ENCODE peak calls at places on chromosomes 2 and 18, in four cellular contexts. C is cardiac fibroblast, G is stomach, Y is cardiac muscle cell. R is an unnamed sample.

GRCh38 chr2:193502363-193503035 is 1307.8 kb upstream of the TMEFF2 start:
- DNase-seq in C (no peak), G (no peak), Y (no peak), R (no peak)

GRCh38 chr2:9360701-9361100 is 62.6 kb downstream of the ITGB1BP1 start:
- DNase-seq in C (no peak), G (no peak), Y (no peak), R (no peak)

GRCh38 chr2:192151848-192152247 is 42.9 kb downstream of the TMEFF2 start:
- DNase-seq in C (peak), G (no peak), Y (no peak), R (no peak)

GRCh38 chr18:56068030-56068671 is 480.2 kb upstream of the TCF4 start:
- DNase-seq in C (peak), G (no peak), Y (no peak), R (no peak)

GRCh38 chr2:235390108-235390815 is 103.6 kb upstream of the AGAP1 start:
- DNase-seq in C (no peak), G (no peak), Y (no peak), R (no peak)

GRCh38 chr2:27020337-27020948 is 12.3 kb upstream of the TMEM214 start:
- DNase-seq in C (no peak), G (peak), Y (peak), R (no peak)

GRCh38 chr2:174635747-174636399 is 38.3 kb upstream of the WIPF1 start:
- DNase-seq in C (peak), G (no peak), Y (no peak), R (no peak)

GRCh38 chr2:186460465-186460864 is 25.6 kb upstream of the ZC3H15 start:
- DNase-seq in C (peak), G (no peak), Y (peak), R (no peak)

GRCh38 chr2:107362973-107363372 is 463.7 kb upstream of the RGPD4 start:
- DNase-seq in C (peak), G (no peak), Y (no peak), R (no peak)

GRCh38 chr2:5991305-5991968 is 299.3 kb downstream of the SOX11 start:
- DNase-seq in C (no peak), G (no peak), Y (peak), R (no peak)

GRCh38 chr2:110858135-110858737 is 125.9 kb downstream of the ACOXL start:
- DNase-seq in C (no peak), G (peak), Y (no peak), R (no peak)

GRCh38 chr18:69789794-69790193 is 157.9 kb downstream of the CD226 start:
- DNase-seq in C (no peak), G (no peak), Y (no peak), R (no peak)

GRCh38 chr2:8840475-8841091 is 3.2 kb upstream of the KIDINS220 start:
- DNase-seq in C (no peak), G (no peak), Y (no peak), R (no peak)

GRCh38 chr2:16561251-16561650 is 104.4 kb downstream of the CYRIA start:
- DNase-seq in C (no peak), G (no peak), Y (no peak), R (no peak)

GRCh38 chr2:161423351-161424178 is 7.5 kb downstream of the TBR1 start:
- DNase-seq in C (no peak), G (no peak), Y (no peak), R (no peak)
- H3K4me3 ChIP-seq in C (no peak), G (peak), Y (peak), R (peak)

DNA sequence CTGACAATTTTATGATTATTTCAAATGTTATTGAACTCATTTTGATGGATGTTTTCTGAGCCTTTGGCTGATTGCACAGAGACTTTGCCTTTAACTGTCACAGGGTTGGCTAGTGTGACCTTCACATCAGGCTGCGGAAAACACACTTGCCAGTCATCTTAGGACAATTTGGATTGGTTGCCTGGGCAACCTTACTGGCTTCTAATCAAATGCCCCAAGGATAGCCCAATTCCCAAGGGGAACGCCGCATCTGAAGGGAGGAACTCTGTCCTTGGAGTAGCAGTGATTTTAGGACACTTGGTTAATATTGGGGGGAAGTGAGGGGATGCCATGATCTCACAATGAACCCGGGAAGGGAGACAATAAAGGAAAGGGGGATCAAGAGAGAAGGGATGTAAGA is 29.5 kb downstream of the OSBPL6 start:
- DNase-seq in C (no peak), G (no peak), Y (no peak), R (no peak)
- H3K4me3 ChIP-seq in C (no peak), G (no peak), Y (no peak), R (no peak)

GRCh38 chr18:76347341-76347740 is 147.7 kb downstream of the ZNF516 start:
- DNase-seq in C (no peak), G (no peak), Y (no peak), R (no peak)

GRCh38 chr18:76346490-76347130 is 148.4 kb downstream of the ZNF516 start:
- DNase-seq in C (no peak), G (no peak), Y (no peak), R (no peak)

GRCh38 chr18:76350134-76351025 is 144.7 kb downstream of the ZNF516 start:
- DNase-seq in C (no peak), G (no peak), Y (no peak), R (peak)

GRCh38 chr18:76348267-76349066 is 146.6 kb downstream of the ZNF516 start:
- DNase-seq in C (no peak), G (peak), Y (no peak), R (no peak)

DNA sequence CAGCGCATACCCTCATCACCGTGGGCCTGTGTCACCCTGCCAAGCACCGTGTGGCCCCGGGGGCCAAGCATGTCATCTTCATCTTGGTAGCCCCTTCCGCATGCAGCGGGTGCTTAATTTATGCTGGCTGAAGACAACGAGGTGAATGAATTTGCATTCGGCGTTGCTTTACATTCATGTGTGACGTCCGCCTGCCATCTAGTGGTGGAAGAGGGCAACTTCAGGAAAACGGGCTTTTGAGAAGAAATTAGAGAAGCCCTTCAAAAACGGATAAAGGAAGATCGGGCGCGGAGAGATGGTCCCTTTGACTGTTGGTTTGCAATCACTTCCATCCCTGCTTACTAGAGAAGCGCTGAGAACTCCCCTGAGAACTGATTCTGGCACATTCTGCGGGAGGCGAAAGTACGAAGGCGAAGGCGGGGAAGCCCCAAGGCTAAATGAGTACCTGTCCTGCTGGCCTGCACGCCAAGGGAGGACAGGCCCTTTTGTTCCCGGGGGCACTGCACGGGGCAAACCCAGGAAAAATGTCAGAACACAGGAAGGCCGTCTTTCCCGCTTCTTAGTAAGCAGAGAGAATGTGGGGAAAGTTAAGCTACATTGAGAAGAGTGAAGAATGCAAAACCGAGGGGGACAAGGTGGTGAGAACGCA is 145.9 kb downstream of the ZNF516 start:
- DNase-seq in C (peak), G (peak), Y (peak), R (peak)
- H3K4me3 ChIP-seq in C (no peak), G (peak), Y (no peak), R (peak)

GRCh38 chr2:120734930-120735611 is 597 bp upstream of the GLI2 start:
- DNase-seq in C (no peak), G (peak), Y (peak), R (peak)
- H3K4me3 ChIP-seq in C (peak), G (peak), Y (peak), R (no peak)

GRCh38 chr2:210539578-210540416 is 16.6 kb upstream of the CPS1 start:
- DNase-seq in C (no peak), G (no peak), Y (no peak), R (no peak)

GRCh38 chr2:210539035-210539434 is 17.4 kb upstream of the CPS1 start:
- DNase-seq in C (no peak), G (no peak), Y (no peak), R (no peak)

GRCh38 chr2:210544191-210544590 is 12.2 kb upstream of the CPS1 start:
- DNase-seq in C (no peak), G (no peak), Y (no peak), R (no peak)

GRCh38 chr2:210541280-210541902 is 15.0 kb upstream of the CPS1 start:
- DNase-seq in C (no peak), G (no peak), Y (no peak), R (no peak)

GRCh38 chr2:210540471-210541257 is 15.7 kb upstream of the CPS1 start:
- DNase-seq in C (no peak), G (no peak), Y (no peak), R (no peak)
- H3K4me3 ChIP-seq in C (no peak), G (no peak), Y (no peak), R (no peak)

GRCh38 chr2:217858519-217859466 is 144.0 kb downstream of the TNS1 start:
- DNase-seq in C (peak), G (peak), Y (peak), R (no peak)

GRCh38 chr2:217854684-217855083 is 148.1 kb downstream of the TNS1 start:
- DNase-seq in C (no peak), G (no peak), Y (peak), R (peak)

GRCh38 chr2:217856159-217856558 is 146.6 kb downstream of the TNS1 start:
- DNase-seq in C (no peak), G (no peak), Y (no peak), R (no peak)

GRCh38 chr2:217857624-217858506 is 144.9 kb downstream of the TNS1 start:
- DNase-seq in C (no peak), G (no peak), Y (no peak), R (no peak)

GRCh38 chr2:217856871-217857270 is 145.9 kb downstream of the TNS1 start:
- DNase-seq in C (no peak), G (no peak), Y (no peak), R (no peak)
- H3K4me3 ChIP-seq in C (no peak), G (no peak), Y (no peak), R (peak)

GRCh38 chr2:130261970-130262760 is 63.9 kb upstream of the TUBA3E start:
- DNase-seq in C (peak), G (no peak), Y (peak), R (peak)
- H3K4me3 ChIP-seq in C (no peak), G (no peak), Y (no peak), R (no peak)